ENCODE peak calls at places on chromosomes 5 and 9, in seven cellular contexts. One of them, this sample, is unnamed.
A peak's percentile ranks its signal among the peaks of the same experiment; 100 is the strongest.

GRCh38 chr9:89179535-89179919 is 909 bp upstream of the SHC3 start:
- DNase-seq in colonic mucosa: no peak
- DNase-seq in fibroblast of villous mesenchyme: peak; percentile 47
- DNase-seq in aorta: no peak
- DNase-seq in H7: peak; percentile 43
- DNase-seq in CD8-positive, alpha-beta T cell: no peak
- DNase-seq in BJ: no peak
- DNase-seq in this sample: no peak

GRCh38 chr5:73030995-73031394 is 75.2 kb downstream of the FCHO2 start:
- DNase-seq in colonic mucosa: no peak
- DNase-seq in fibroblast of villous mesenchyme: peak; percentile 59
- DNase-seq in aorta: no peak
- DNase-seq in H7: peak; percentile 6
- DNase-seq in CD8-positive, alpha-beta T cell: no peak
- DNase-seq in BJ: peak; percentile 74
- DNase-seq in this sample: peak; percentile 15

GRCh38 chr5:24142346-24142745 is 502.4 kb downstream of the CDH10 start:
- DNase-seq in colonic mucosa: no peak
- DNase-seq in fibroblast of villous mesenchyme: no peak
- DNase-seq in aorta: no peak
- DNase-seq in H7: no peak
- DNase-seq in CD8-positive, alpha-beta T cell: no peak
- DNase-seq in BJ: no peak
- DNase-seq in this sample: no peak

GRCh38 chr5:95727764-95728191 is 3.4 kb upstream of the RHOBTB3 start:
- DNase-seq in colonic mucosa: no peak
- DNase-seq in fibroblast of villous mesenchyme: no peak
- DNase-seq in aorta: no peak
- DNase-seq in H7: no peak
- DNase-seq in CD8-positive, alpha-beta T cell: no peak
- DNase-seq in BJ: no peak
- DNase-seq in this sample: no peak

GRCh38 chr9:27529316-27530278 is at the start of gene MOB3B:
- DNase-seq in colonic mucosa: peak; percentile 93
- DNase-seq in fibroblast of villous mesenchyme: peak; percentile 72
- DNase-seq in aorta: peak; percentile 87
- DNase-seq in H7: peak; percentile 91
- DNase-seq in CD8-positive, alpha-beta T cell: peak; percentile 49
- DNase-seq in BJ: no peak
- DNase-seq in this sample: peak; percentile 66

GRCh38 chr5:100841358-100842076 is 61.6 kb downstream of the ST8SIA4 start:
- DNase-seq in colonic mucosa: no peak
- DNase-seq in fibroblast of villous mesenchyme: no peak
- DNase-seq in aorta: no peak
- DNase-seq in H7: no peak
- DNase-seq in CD8-positive, alpha-beta T cell: no peak
- DNase-seq in BJ: no peak
- DNase-seq in this sample: no peak

GRCh38 chr9:87890866-87891265 is 8.2 kb downstream of the SPATA31E1 start:
- DNase-seq in colonic mucosa: no peak
- DNase-seq in fibroblast of villous mesenchyme: no peak
- DNase-seq in aorta: no peak
- DNase-seq in H7: peak; percentile 45
- DNase-seq in CD8-positive, alpha-beta T cell: no peak
- DNase-seq in BJ: no peak
- DNase-seq in this sample: no peak

GRCh38 chr5:125896381-125896780 is 526.8 kb upstream of the GRAMD2B start:
- DNase-seq in colonic mucosa: no peak
- DNase-seq in fibroblast of villous mesenchyme: no peak
- DNase-seq in aorta: no peak
- DNase-seq in H7: no peak
- DNase-seq in CD8-positive, alpha-beta T cell: no peak
- DNase-seq in BJ: no peak
- DNase-seq in this sample: no peak

GRCh38 chr5:90528704-90529233 is 615 bp downstream of the LYSMD3 start:
- DNase-seq in colonic mucosa: peak; percentile 27
- DNase-seq in fibroblast of villous mesenchyme: peak; percentile 57
- DNase-seq in aorta: no peak
- DNase-seq in H7: peak; percentile 16
- DNase-seq in CD8-positive, alpha-beta T cell: no peak
- DNase-seq in BJ: no peak
- DNase-seq in this sample: no peak

GRCh38 chr9:4315582-4316215 is 15.8 kb upstream of the GLIS3 start:
- DNase-seq in colonic mucosa: peak; percentile 79
- DNase-seq in fibroblast of villous mesenchyme: peak; percentile 80
- DNase-seq in aorta: peak; percentile 78
- DNase-seq in H7: peak; percentile 69
- DNase-seq in CD8-positive, alpha-beta T cell: peak; percentile 42
- DNase-seq in BJ: no peak
- DNase-seq in this sample: peak; percentile 85

GRCh38 chr5:150136290-150136689 is 19.4 kb downstream of the PDGFRB start:
- DNase-seq in colonic mucosa: no peak
- DNase-seq in fibroblast of villous mesenchyme: no peak
- DNase-seq in aorta: no peak
- DNase-seq in H7: no peak
- DNase-seq in CD8-positive, alpha-beta T cell: no peak
- DNase-seq in BJ: no peak
- DNase-seq in this sample: no peak

GRCh38 chr5:84215521-84215920 is 169.2 kb downstream of the EDIL3 start:
- DNase-seq in colonic mucosa: no peak
- DNase-seq in fibroblast of villous mesenchyme: no peak
- DNase-seq in aorta: no peak
- DNase-seq in H7: no peak
- DNase-seq in CD8-positive, alpha-beta T cell: no peak
- DNase-seq in BJ: no peak
- DNase-seq in this sample: no peak

GRCh38 chr5:149358294-149358651 is 427 bp downstream of the PCYOX1L start:
- DNase-seq in colonic mucosa: peak; percentile 44
- DNase-seq in fibroblast of villous mesenchyme: no peak
- DNase-seq in aorta: no peak
- DNase-seq in H7: no peak
- DNase-seq in CD8-positive, alpha-beta T cell: no peak
- DNase-seq in BJ: no peak
- DNase-seq in this sample: no peak

GRCh38 chr5:98923961-98924360 is 4.8 kb downstream of the CHD1 start:
- DNase-seq in colonic mucosa: no peak
- DNase-seq in fibroblast of villous mesenchyme: no peak
- DNase-seq in aorta: no peak
- DNase-seq in H7: no peak
- DNase-seq in CD8-positive, alpha-beta T cell: no peak
- DNase-seq in BJ: no peak
- DNase-seq in this sample: no peak

GRCh38 chr5:35202319-35203111 is 27.8 kb downstream of the PRLR start:
- DNase-seq in colonic mucosa: peak; percentile 75
- DNase-seq in fibroblast of villous mesenchyme: peak; percentile 64
- DNase-seq in aorta: peak; percentile 69
- DNase-seq in H7: peak; percentile 72
- DNase-seq in CD8-positive, alpha-beta T cell: no peak
- DNase-seq in BJ: peak; percentile 66
- DNase-seq in this sample: peak; percentile 55

GRCh38 chr5:6393596-6394194 is 15.3 kb upstream of the MED10 start:
- DNase-seq in colonic mucosa: no peak
- DNase-seq in fibroblast of villous mesenchyme: no peak
- DNase-seq in aorta: no peak
- DNase-seq in H7: no peak
- DNase-seq in CD8-positive, alpha-beta T cell: no peak
- DNase-seq in BJ: no peak
- DNase-seq in this sample: no peak

GRCh38 chr9:93265301-93265971 is 81.5 kb downstream of the WNK2 start:
- DNase-seq in colonic mucosa: peak; percentile 12
- DNase-seq in fibroblast of villous mesenchyme: no peak
- DNase-seq in aorta: no peak
- DNase-seq in H7: no peak
- DNase-seq in CD8-positive, alpha-beta T cell: no peak
- DNase-seq in BJ: no peak
- DNase-seq in this sample: no peak

GRCh38 chr5:172147857-172148256 is 40.2 kb downstream of the STK10 start:
- DNase-seq in colonic mucosa: peak; percentile 56
- DNase-seq in fibroblast of villous mesenchyme: no peak
- DNase-seq in aorta: no peak
- DNase-seq in H7: no peak
- DNase-seq in CD8-positive, alpha-beta T cell: no peak
- DNase-seq in BJ: no peak
- DNase-seq in this sample: no peak

DNA sequence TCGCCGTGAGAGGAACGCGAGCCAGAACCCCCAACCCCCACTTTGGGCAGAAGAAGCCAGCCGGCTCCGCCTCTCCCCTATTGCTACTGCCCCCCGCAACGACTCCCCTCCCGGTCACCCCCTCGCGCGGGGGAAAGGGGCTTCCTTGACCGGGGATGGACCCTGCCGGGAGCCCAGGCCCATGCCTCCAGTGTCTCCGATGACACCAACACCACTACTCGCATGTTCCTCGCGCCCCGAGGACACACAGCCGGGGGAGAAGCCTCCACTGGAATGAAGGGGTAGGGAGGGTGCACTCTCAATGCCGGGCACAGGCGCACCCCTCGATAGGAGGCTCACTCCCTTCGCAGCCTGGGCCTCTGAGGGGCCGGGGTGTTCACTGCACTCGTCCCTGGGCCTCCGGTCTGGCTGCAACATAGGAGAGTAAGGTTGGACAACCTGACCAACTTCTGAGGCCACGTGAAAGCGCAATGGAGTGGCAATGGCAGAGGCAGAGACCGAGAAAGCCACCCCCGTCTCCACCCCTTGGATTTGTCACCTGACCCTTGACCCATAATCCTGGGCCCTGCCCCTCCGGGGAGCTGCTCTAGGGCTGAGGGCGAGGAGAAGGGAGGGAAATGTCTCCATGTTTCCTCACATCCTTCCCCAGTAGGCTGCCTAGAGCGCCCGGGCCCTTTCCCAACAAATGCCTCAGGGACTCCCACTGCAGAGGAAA is 1.0 kb upstream of the CNTFR start:
- DNase-seq in colonic mucosa: peak; percentile 65
- DNase-seq in fibroblast of villous mesenchyme: no peak
- DNase-seq in aorta: peak; percentile 59
- DNase-seq in H7: peak; percentile 84
- DNase-seq in CD8-positive, alpha-beta T cell: no peak
- DNase-seq in BJ: no peak
- DNase-seq in this sample: no peak
- H3K4me3 ChIP-seq in colonic mucosa: peak overlapping the region; percentile 31
- H3K4me3 ChIP-seq in fibroblast of villous mesenchyme: no peak overlapping the region
- H3K4me3 ChIP-seq in aorta: no peak overlapping the region
- H3K4me3 ChIP-seq in H7: peak overlapping the region; percentile 64
- H3K4me3 ChIP-seq in CD8-positive, alpha-beta T cell: peak overlapping the region; percentile 73
- H3K4me3 ChIP-seq in BJ: no peak overlapping the region
- H3K4me3 ChIP-seq in this sample: peak overlapping the region; percentile 48

GRCh38 chr5:58891971-58892343 is 309.1 kb downstream of the RAB3C start:
- DNase-seq in colonic mucosa: no peak
- DNase-seq in fibroblast of villous mesenchyme: no peak
- DNase-seq in aorta: no peak
- DNase-seq in H7: no peak
- DNase-seq in CD8-positive, alpha-beta T cell: no peak
- DNase-seq in BJ: no peak
- DNase-seq in this sample: no peak

GRCh38 chr5:58890265-58890664 is 307.4 kb downstream of the RAB3C start:
- DNase-seq in colonic mucosa: no peak
- DNase-seq in fibroblast of villous mesenchyme: no peak
- DNase-seq in aorta: no peak
- DNase-seq in H7: no peak
- DNase-seq in CD8-positive, alpha-beta T cell: no peak
- DNase-seq in BJ: no peak
- DNase-seq in this sample: no peak

GRCh38 chr5:58893551-58893950 is 310.7 kb downstream of the RAB3C start:
- DNase-seq in colonic mucosa: no peak
- DNase-seq in fibroblast of villous mesenchyme: no peak
- DNase-seq in aorta: no peak
- DNase-seq in H7: no peak
- DNase-seq in CD8-positive, alpha-beta T cell: no peak
- DNase-seq in BJ: no peak
- DNase-seq in this sample: no peak

GRCh38 chr5:58887721-58888409 is 305.0 kb downstream of the RAB3C start:
- DNase-seq in colonic mucosa: no peak
- DNase-seq in fibroblast of villous mesenchyme: peak; percentile 23
- DNase-seq in aorta: peak; percentile 80
- DNase-seq in H7: no peak
- DNase-seq in CD8-positive, alpha-beta T cell: no peak
- DNase-seq in BJ: no peak
- DNase-seq in this sample: no peak

GRCh38 chr5:58891072-58891970 is 308.4 kb downstream of the RAB3C start:
- DNase-seq in colonic mucosa: peak; percentile 69
- DNase-seq in fibroblast of villous mesenchyme: peak; percentile 70
- DNase-seq in aorta: peak; percentile 72
- DNase-seq in H7: peak; percentile 77
- DNase-seq in CD8-positive, alpha-beta T cell: peak; percentile 14
- DNase-seq in BJ: peak; percentile 24
- DNase-seq in this sample: peak; percentile 44
- H3K4me3 ChIP-seq in colonic mucosa: no peak overlapping the region
- H3K4me3 ChIP-seq in fibroblast of villous mesenchyme: peak overlapping the region; percentile 38
- H3K4me3 ChIP-seq in aorta: no peak overlapping the region
- H3K4me3 ChIP-seq in H7: no peak overlapping the region
- H3K4me3 ChIP-seq in CD8-positive, alpha-beta T cell: no peak overlapping the region
- H3K4me3 ChIP-seq in BJ: peak overlapping the region; percentile 30
- H3K4me3 ChIP-seq in this sample: no peak overlapping the region

DNA sequence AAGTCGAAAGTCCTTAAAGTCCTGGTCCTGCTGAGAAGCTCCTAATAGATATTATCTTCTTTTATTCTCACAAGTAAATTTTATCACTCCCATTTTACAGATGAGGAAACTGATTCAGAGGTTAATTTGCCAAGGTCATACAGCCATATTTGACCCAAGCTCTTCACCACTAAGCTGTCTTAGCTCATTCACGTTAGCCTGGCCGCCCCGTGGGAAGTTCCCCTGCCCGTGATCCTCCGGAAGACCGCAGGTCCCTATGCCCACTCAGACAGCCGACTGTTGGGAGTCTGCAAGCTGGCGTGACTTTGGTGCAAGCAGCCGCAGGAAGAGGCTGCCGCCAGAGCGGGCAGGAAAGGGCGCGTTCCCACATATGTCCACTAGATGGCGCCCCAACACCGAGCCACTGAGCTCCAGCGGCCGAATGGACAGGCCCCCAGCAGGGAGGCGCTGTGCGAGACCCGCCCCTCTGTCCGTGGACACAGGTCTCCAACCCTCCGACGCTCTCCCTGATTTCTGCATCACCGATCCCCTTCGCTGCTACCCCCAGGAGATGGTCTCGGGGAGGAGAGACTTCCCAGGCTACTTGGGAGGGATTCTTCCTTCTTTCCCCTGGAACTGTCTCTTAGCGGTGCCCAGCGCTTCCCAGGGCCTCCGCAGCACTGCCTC is 10.0 kb upstream of the ARAP3 start:
- DNase-seq in colonic mucosa: peak; percentile 90
- DNase-seq in fibroblast of villous mesenchyme: peak; percentile 75
- DNase-seq in aorta: peak; percentile 89
- DNase-seq in H7: peak; percentile 92
- DNase-seq in CD8-positive, alpha-beta T cell: peak; percentile 73
- DNase-seq in BJ: peak; percentile 15
- DNase-seq in this sample: peak; percentile 57
- H3K4me3 ChIP-seq in colonic mucosa: peak overlapping the region; percentile 24
- H3K4me3 ChIP-seq in fibroblast of villous mesenchyme: peak overlapping the region; percentile 57
- H3K4me3 ChIP-seq in aorta: no peak overlapping the region
- H3K4me3 ChIP-seq in H7: peak overlapping the region; percentile 36
- H3K4me3 ChIP-seq in CD8-positive, alpha-beta T cell: peak overlapping the region; percentile 34
- H3K4me3 ChIP-seq in BJ: peak overlapping the region; percentile 37
- H3K4me3 ChIP-seq in this sample: peak overlapping the region; percentile 21

DNA sequence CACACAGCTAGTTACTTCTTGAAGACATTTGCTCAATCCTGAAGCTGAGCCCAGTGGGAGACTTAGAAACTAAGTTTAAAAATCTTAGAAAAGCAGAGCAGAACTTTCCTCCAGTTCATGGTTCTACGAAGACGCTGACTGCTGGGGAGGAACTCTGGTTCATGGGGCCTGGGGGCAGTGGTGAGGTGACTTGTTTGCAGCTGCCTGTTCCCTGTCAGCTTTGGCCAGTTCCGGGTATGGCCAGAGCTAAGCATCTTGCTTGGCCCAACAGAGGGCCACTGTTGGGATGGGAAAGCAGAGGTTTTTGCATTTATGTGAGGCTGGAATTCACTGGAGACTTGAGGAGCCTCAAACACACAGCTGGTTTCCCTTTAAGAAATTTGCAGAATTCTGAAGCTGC is 10.7 kb upstream of the HMHB1 start:
- DNase-seq in colonic mucosa: no peak
- DNase-seq in fibroblast of villous mesenchyme: no peak
- DNase-seq in aorta: no peak
- DNase-seq in H7: no peak
- DNase-seq in CD8-positive, alpha-beta T cell: no peak
- DNase-seq in BJ: no peak
- DNase-seq in this sample: no peak
- H3K4me3 ChIP-seq in colonic mucosa: no peak overlapping the region
- H3K4me3 ChIP-seq in fibroblast of villous mesenchyme: no peak overlapping the region
- H3K4me3 ChIP-seq in aorta: no peak overlapping the region
- H3K4me3 ChIP-seq in H7: no peak overlapping the region
- H3K4me3 ChIP-seq in CD8-positive, alpha-beta T cell: no peak overlapping the region
- H3K4me3 ChIP-seq in BJ: no peak overlapping the region
- H3K4me3 ChIP-seq in this sample: no peak overlapping the region

This sample was measured in NT2/D1.